ENCODE peak calls at places on chromosome 22, in ten cellular contexts. C is osteoblast, N is HFFc6, D is AG09319, A is hepatocyte, K is SK-N-SH, M is progenitor cell of endocrine pancreas, Y is colonic mucosa, X is GM20000, S is MM.1S. G is an unnamed sample.

GRCh38 chr22:25702046-25702445 is 39.9 kb upstream of the MYO18B start:
- DNase-seq in D (no peak), M (no peak), Y (no peak), C (no peak), A (no peak), K (peak), X (peak), S (peak), N (no peak), G (no peak)

GRCh38 chr22:24153353-24153752 is 27.9 kb upstream of the SUSD2 start:
- DNase-seq in X (no peak), A (peak), K (no peak), N (peak), Y (no peak), S (no peak), D (no peak), M (no peak), C (no peak), G (no peak)

GRCh38 chr22:31526275-31526674 is 29.9 kb downstream of the SFI1 start:
- DNase-seq in S (no peak), X (no peak), K (no peak), Y (no peak), N (no peak), C (no peak), M (no peak), D (no peak), A (no peak), G (no peak)

GRCh38 chr22:23207786-23208325 is 27.5 kb downstream of the BCR start:
- DNase-seq in N (no peak), S (no peak), M (no peak), A (no peak), D (no peak), Y (no peak), X (no peak), C (no peak), K (no peak), G (no peak)

GRCh38 chr22:37566329-37566837 is 6.1 kb downstream of the CDC42EP1 start:
- DNase-seq in N (no peak), C (peak), S (no peak), K (no peak), D (no peak), A (no peak), Y (no peak), M (no peak), X (peak), G (no peak)

GRCh38 chr22:35959121-35959800 is 69.4 kb downstream of the RBFOX2 start:
- DNase-seq in S (no peak), D (no peak), C (no peak), N (no peak), X (no peak), Y (no peak), A (no peak), K (peak), M (no peak), G (no peak)

GRCh38 chr22:29268511-29269229 is 602 bp downstream of the EWSR1 start:
- DNase-seq in X (peak), C (peak), N (peak), M (peak), Y (no peak), A (peak), K (peak), S (peak), D (no peak), G (peak)

GRCh38 chr22:36790648-36791047 is 14.7 kb upstream of the IFT27 start:
- DNase-seq in M (no peak), K (no peak), S (no peak), Y (no peak), C (no peak), D (no peak), X (peak), A (no peak), N (no peak), G (no peak)

GRCh38 chr22:19579113-19579811 is 55.1 kb upstream of the CLDN5 start:
- DNase-seq in N (no peak), A (no peak), X (no peak), K (no peak), S (no peak), M (no peak), Y (no peak), D (no peak), C (no peak), G (no peak)

GRCh38 chr22:19574247-19574646 is 50.0 kb upstream of the CLDN5 start:
- DNase-seq in M (no peak), S (no peak), K (no peak), N (no peak), X (no peak), Y (no peak), A (no peak), D (no peak), C (no peak), G (no peak)

GRCh38 chr22:19577422-19577966 is 53.3 kb upstream of the CLDN5 start:
- DNase-seq in Y (no peak), M (no peak), X (no peak), A (no peak), D (no peak), C (no peak), S (no peak), N (no peak), K (no peak), G (no peak)

GRCh38 chr22:19578180-19579004 is 54.2 kb upstream of the CLDN5 start:
- DNase-seq in X (no peak), S (no peak), M (no peak), D (no peak), N (no peak), K (no peak), Y (no peak), C (no peak), A (no peak), G (no peak)

DNA sequence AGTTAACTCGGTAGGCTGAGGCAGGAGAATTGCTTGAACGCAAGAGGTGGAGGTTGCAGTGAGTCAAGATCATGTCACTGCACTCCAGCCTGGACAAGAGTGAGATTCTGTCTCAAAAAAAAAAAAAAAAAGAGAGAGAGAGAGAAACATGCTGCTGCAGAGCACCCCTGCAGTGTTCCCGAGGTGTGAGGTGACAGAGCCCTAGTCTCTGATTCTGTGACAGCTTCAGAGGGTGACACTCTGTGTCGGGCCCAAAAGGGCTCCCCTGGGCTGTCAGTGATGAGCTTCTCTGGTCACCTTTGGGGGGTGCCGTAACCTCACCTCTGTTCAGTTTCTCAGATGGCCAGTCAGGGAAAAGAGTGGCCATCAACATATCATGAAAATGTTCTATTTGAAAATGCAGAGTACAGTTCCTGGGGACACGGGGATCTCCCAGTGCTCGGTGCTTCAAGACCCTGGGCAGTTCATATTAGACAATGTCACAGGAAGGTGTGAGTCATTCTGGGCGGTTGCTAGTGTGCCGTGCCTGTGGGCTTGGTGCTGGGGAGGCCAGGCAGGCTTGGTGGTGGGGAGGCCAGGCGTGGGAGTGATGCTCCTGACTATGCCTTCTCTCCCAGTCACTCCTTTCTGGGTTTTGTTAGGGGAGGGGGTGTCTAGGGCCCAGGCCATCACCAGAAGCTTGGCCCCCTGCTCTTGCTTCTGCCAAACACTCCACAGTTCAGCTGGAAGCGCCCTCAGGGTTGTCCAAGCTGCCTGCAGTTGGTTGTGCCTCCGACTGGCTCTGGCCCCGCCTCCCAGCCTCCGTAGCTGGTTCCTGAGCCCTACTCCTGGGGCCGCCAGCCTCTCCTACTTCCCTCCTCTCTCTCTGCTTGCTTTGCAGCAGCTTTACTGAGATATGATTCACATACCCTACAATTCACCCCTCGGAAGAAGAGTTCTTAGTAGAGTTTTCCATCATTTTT is 52.5 kb upstream of the CLDN5 start:
- DNase-seq in A (peak), C (peak), X (peak), M (no peak), N (peak), S (no peak), Y (no peak), D (no peak), K (peak), G (peak)
- TF ChIP-seq CTCF in A (no peak), C (no peak), X (no peak), M (no peak), N (no peak), S (no peak), Y (no peak), D (no peak), K (no peak), G (no peak)

DNA sequence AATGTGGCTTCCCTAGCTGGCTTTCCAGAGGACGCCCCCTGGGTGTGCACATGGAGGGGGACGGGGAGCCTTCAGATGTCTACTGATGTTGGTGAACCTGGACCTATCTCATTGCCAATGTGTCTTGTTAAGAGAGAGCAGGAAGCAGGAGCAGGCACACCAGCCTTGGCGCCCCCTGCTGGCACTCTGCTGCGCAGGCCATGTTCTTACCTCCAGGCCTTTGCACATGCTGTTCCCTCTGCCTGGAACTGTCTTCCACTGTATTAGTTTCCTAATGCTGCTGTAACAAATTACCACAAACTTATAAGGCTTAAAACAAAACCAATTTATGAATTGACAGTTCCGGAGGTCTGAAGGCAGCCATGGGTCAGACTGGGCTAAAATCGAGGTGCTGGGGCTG is 23.6 kb upstream of the MN1 start:
- DNase-seq in S (no peak), M (no peak), A (no peak), Y (no peak), K (no peak), D (no peak), N (no peak), X (no peak), C (no peak), G (no peak)
- TF ChIP-seq CTCF in S (peak), M (peak), A (peak), Y (no peak), K (peak), D (peak), N (peak), X (peak), C (peak), G (no peak)

GRCh38 chr22:44567846-44568493 is 69.9 kb upstream of the RTL6 start:
- DNase-seq in X (no peak), A (peak), C (no peak), Y (peak), N (peak), D (no peak), K (no peak), M (no peak), S (peak), G (peak)
- TF ChIP-seq CTCF in X (peak), A (peak), C (peak), Y (peak), N (peak), D (peak), K (peak), M (peak), S (peak), G (peak)

DNA sequence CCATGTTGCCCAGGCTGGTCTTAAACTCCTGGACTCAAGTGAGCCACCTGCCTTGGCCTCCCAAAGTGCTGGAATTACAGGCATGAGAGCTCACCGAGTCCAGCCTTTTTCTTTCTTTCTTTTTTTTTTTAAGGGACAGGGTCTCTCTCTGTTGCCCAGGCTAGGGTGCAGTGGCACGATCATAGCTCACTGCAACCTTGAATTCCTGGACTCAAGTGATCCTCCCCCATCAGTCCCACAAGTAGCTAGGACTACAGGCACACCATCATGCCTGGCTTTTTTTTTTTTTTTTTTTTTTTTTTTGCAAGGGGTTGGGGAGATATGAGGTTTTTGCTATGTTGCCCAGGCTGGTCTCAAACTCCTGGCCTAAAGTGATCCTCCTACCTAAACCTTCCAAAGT is 78.5 kb downstream of the MRTFA start:
- DNase-seq in X (no peak), C (no peak), S (no peak), N (no peak), K (no peak), D (no peak), M (no peak), Y (no peak), A (no peak), G (no peak)
- TF ChIP-seq CTCF in X (no peak), C (no peak), S (no peak), N (no peak), K (no peak), D (no peak), M (no peak), Y (no peak), A (no peak), G (no peak)

G was measured in Calu3.